ENCODE peak calls at places on chromosomes 4 and X, in eight cellular contexts. H is activated naive CD4-positive, alpha-beta T cell treated with anti-CD3 and anti-CD28 coated beads for 36 hours; F is naive B cell; J is DMS153; P is T-helper 1 cell; E is suprapubic skin; K is mesenchymal stem cell; V is NCI-H1694. U is an unnamed sample.

GRCh38 chr4:140427104-140427918 is at the start of gene CLGN:
- DNase-seq in P (peak; percentile 3), V (peak; percentile 39), J (peak; percentile 67), E (peak; percentile 61), K (peak; percentile 65), F (peak; percentile 55), H (peak; percentile 51), U (no peak)

GRCh38 chr4:10589308-10589707 is 95.3 kb downstream of the CLNK start:
- DNase-seq in J (no peak), K (no peak), H (no peak), F (no peak), V (no peak), E (no peak), P (no peak), U (no peak)

GRCh38 chr4:4640692-4641091 is 98.8 kb upstream of the STX18 start:
- DNase-seq in V (no peak), H (no peak), E (no peak), K (peak; percentile 24), P (no peak), J (no peak), F (no peak), U (no peak)

GRCh38 chrX:2351999-2352995 is 148.5 kb downstream of the DHRSX start:
- DNase-seq in J (no peak), F (no peak), P (no peak), K (peak; percentile 96), V (no peak), E (no peak), H (no peak), U (no peak)

GRCh38 chr4:147340111-147340510 is 140.8 kb upstream of the EDNRA start:
- DNase-seq in K (peak; percentile 80), E (no peak), F (no peak), P (no peak), J (no peak), V (no peak), H (no peak), U (no peak)

GRCh38 chr4:61373901-61374611 is 173.9 kb downstream of the ADGRL3 start:
- DNase-seq in H (no peak), V (no peak), K (peak; percentile 18), P (no peak), F (no peak), J (no peak), E (no peak), U (no peak)

GRCh38 chr4:7808181-7808580 is 131.5 kb downstream of the AFAP1 start:
- DNase-seq in H (no peak), E (peak; percentile 17), F (no peak), J (no peak), K (no peak), P (no peak), V (no peak), U (no peak)

GRCh38 chr4:52107336-52107735 is 56.2 kb downstream of the SPATA18 start:
- DNase-seq in J (no peak), P (no peak), F (no peak), H (no peak), E (no peak), K (peak; percentile 19), V (no peak), U (no peak)

GRCh38 chr4:88919056-88919455 is 137.9 kb downstream of the FAM13A start:
- DNase-seq in E (no peak), J (no peak), P (no peak), F (no peak), V (no peak), K (no peak), H (no peak), U (no peak)